ENCODE peak calls at places on chromosomes 11 and 22, in six cellular contexts. L, G, I, M, U and Z are unnamed samples.

GRCh38 chr11:77418981-77419592 is 54.8 kb downstream of the PAK1 start:
- DNase-seq in I (no peak), G (no peak), M (no peak), U (no peak), L (no peak), Z (no peak)

GRCh38 chr22:22815397-22816170 is 72.0 kb upstream of the IGLL5 start:
- DNase-seq in U (no peak), I (no peak), M (no peak), G (no peak), L (no peak), Z (no peak)

GRCh38 chr11:65720237-65720934 is at the start of gene RNASEH2C:
- DNase-seq in L (peak), I (peak), G (peak), U (peak), M (peak), Z (peak)

GRCh38 chr11:79294845-79295520 is 145.8 kb downstream of the TENM4 start:
- DNase-seq in U (no peak), I (no peak), G (no peak), M (no peak), L (no peak), Z (no peak)

GRCh38 chr22:48869788-48870187 is 957.9 kb downstream of the BRD1 start:
- DNase-seq in I (no peak), U (no peak), G (no peak), M (no peak), L (no peak), Z (peak)

GRCh38 chr11:123742334-123742733 is 874 bp upstream of the ZNF202 start:
- DNase-seq in M (no peak), U (no peak), I (no peak), G (no peak), L (no peak), Z (no peak)

GRCh38 chr11:19232910-19233503 is 7.7 kb downstream of the E2F8 start:
- DNase-seq in L (no peak), M (no peak), U (no peak), I (peak), G (no peak), Z (no peak)

GRCh38 chr22:30867746-30868662 is 100.6 kb downstream of the MORC2 start:
- DNase-seq in I (no peak), M (no peak), G (peak), U (no peak), L (no peak), Z (peak)

GRCh38 chr11:133318221-133318620 is 214.1 kb downstream of the OPCML start:
- DNase-seq in U (no peak), M (no peak), L (no peak), G (no peak), I (no peak), Z (no peak)

GRCh38 chr11:93054881-93055280 is 85.4 kb downstream of the MTNR1B start:
- DNase-seq in M (no peak), I (peak), U (peak), L (no peak), G (no peak), Z (no peak)

GRCh38 chr11:44754876-44755552 is 28.3 kb downstream of the TSPAN18 start:
- DNase-seq in U (no peak), L (no peak), M (no peak), I (no peak), G (no peak), Z (no peak)

GRCh38 chr11:72405009-72405408 is 29.3 kb downstream of the CLPB start:
- DNase-seq in I (no peak), U (no peak), G (no peak), L (no peak), M (no peak), Z (no peak)

GRCh38 chr11:132114185-132114584 is 743.8 kb downstream of the NTM start:
- DNase-seq in U (peak), G (no peak), I (peak), L (no peak), M (no peak), Z (no peak)

GRCh38 chr11:77198440-77198849 is 70.4 kb downstream of the MYO7A start:
- DNase-seq in L (peak), G (peak), U (no peak), M (no peak), I (peak), Z (peak)